ENCODE peak calls at places on chromosomes 1 and 21, in six cellular contexts. E, Q, J, B, O and A are unnamed samples.

GRCh38 chr1:64318428-64318827 is 115.0 kb downstream of the UBE2U start:
- DNase-seq in Q (no peak), O (no peak), J (no peak), E (no peak), B (no peak), A (no peak)

GRCh38 chr1:203359010-203359571 is 8.2 kb upstream of the FMOD start:
- DNase-seq in O (peak; percentile 24), B (no peak), J (no peak), Q (no peak), E (no peak), A (no peak)

GRCh38 chr1:200062143-200062542 is 34.6 kb downstream of the NR5A2 start:
- DNase-seq in E (no peak), Q (no peak), J (no peak), B (no peak), O (no peak), A (no peak)

GRCh38 chr1:41245659-41246058 is 3.6 kb upstream of the SCMH1 start:
- DNase-seq in J (no peak), E (no peak), O (no peak), B (no peak), Q (peak; percentile 28), A (peak; percentile 6)

GRCh38 chr1:11399250-11399649 is 79.7 kb upstream of the DISP3 start:
- DNase-seq in B (no peak), O (no peak), J (no peak), Q (no peak), E (no peak), A (no peak)

GRCh38 chr21:39073717-39074116 is 109.5 kb downstream of the PSMG1 start:
- DNase-seq in B (no peak), E (no peak), J (no peak), Q (no peak), O (no peak), A (no peak)

GRCh38 chr1:12453400-12454343 is 164.3 kb downstream of the DHRS3 start:
- DNase-seq in O (no peak), B (no peak), E (no peak), Q (peak; percentile 44), J (no peak), A (no peak)

GRCh38 chr1:244971524-244972216 is 107.3 kb upstream of the HNRNPU start:
- DNase-seq in O (no peak), J (peak; percentile 59), B (no peak), E (no peak), Q (no peak), A (no peak)

GRCh38 chr1:58813361-58813760 is 29.5 kb upstream of the JUN start:
- DNase-seq in O (no peak), B (no peak), Q (peak; percentile 77), E (no peak), J (no peak), A (no peak)

GRCh38 chr1:78035121-78035520 is 10.6 kb upstream of the GIPC2 start:
- DNase-seq in O (no peak), Q (no peak), J (no peak), B (no peak), E (no peak), A (no peak)

GRCh38 chr1:212864201-212864600 is 6.1 kb downstream of the FLVCR1 start:
- DNase-seq in Q (no peak), O (no peak), B (no peak), E (no peak), J (no peak), A (no peak)

GRCh38 chr1:19799233-19799876 is 361 bp downstream of the TMCO4 start:
- DNase-seq in B (peak; percentile 39), O (peak; percentile 71), Q (peak; percentile 47), J (peak; percentile 24), E (peak; percentile 49), A (peak; percentile 81)

GRCh38 chr1:189429610-189430009 is 1048.1 kb downstream of the BRINP3 start:
- DNase-seq in E (no peak), J (peak; percentile 16), B (peak; percentile 35), Q (peak; percentile 5), O (no peak), A (peak; percentile 56)